ENCODE peak calls at places on chromosomes 5 and 9, in eight cellular contexts. One of them, this sample, is unnamed.
A peak's percentile ranks its signal among the peaks of the same experiment; 100 is the strongest.

GRCh38 chr5:96668725-96669124 is 6.5 kb downstream of the CAST start:
- DNase-seq in SHP77: no peak
- DNase-seq in NCI-H1105 treated with DMSO at 0.1 percent for 48 hours: no peak
- DNase-seq in erythroblast: no peak
- DNase-seq in stimulated activated CD4-positive, alpha-beta T cell treated with anti-CD3 and anti-CD28 coated beads, Interleukin-15, amount 100 ng/mL, for 24 hours: no peak
- DNase-seq in NCI-H82: no peak
- DNase-seq in kidney: no peak
- DNase-seq in activated CD8-positive, alpha-beta memory T cell treated with anti-CD3 and anti-CD28 coated beads, Interleukin-2, amount 10 ng/mL, durations not matched to agents 7 days and 5 days: no peak
- DNase-seq in this sample: no peak

GRCh38 chr5:106423109-106423897 is 1247.4 kb downstream of the EFNA5 start:
- DNase-seq in NCI-H1105 treated with DMSO at 0.1 percent for 48 hours: no peak
- DNase-seq in NCI-H82: no peak
- DNase-seq in SHP77: no peak
- DNase-seq in activated CD8-positive, alpha-beta memory T cell treated with anti-CD3 and anti-CD28 coated beads, Interleukin-2, amount 10 ng/mL, durations not matched to agents 7 days and 5 days: no peak
- DNase-seq in erythroblast: no peak
- DNase-seq in kidney: peak; percentile 50
- DNase-seq in stimulated activated CD4-positive, alpha-beta T cell treated with anti-CD3 and anti-CD28 coated beads, Interleukin-15, amount 100 ng/mL, for 24 hours: no peak
- DNase-seq in this sample: no peak

GRCh38 chr9:127945942-127946341 is 8.3 kb upstream of the DPM2 start:
- DNase-seq in stimulated activated CD4-positive, alpha-beta T cell treated with anti-CD3 and anti-CD28 coated beads, Interleukin-15, amount 100 ng/mL, for 24 hours: no peak
- DNase-seq in SHP77: no peak
- DNase-seq in NCI-H82: no peak
- DNase-seq in kidney: no peak
- DNase-seq in erythroblast: no peak
- DNase-seq in NCI-H1105 treated with DMSO at 0.1 percent for 48 hours: no peak
- DNase-seq in activated CD8-positive, alpha-beta memory T cell treated with anti-CD3 and anti-CD28 coated beads, Interleukin-2, amount 10 ng/mL, durations not matched to agents 7 days and 5 days: no peak
- DNase-seq in this sample: no peak

GRCh38 chr9:77440057-77440456 is 208.1 kb downstream of the GNA14 start:
- DNase-seq in stimulated activated CD4-positive, alpha-beta T cell treated with anti-CD3 and anti-CD28 coated beads, Interleukin-15, amount 100 ng/mL, for 24 hours: no peak
- DNase-seq in NCI-H82: no peak
- DNase-seq in erythroblast: no peak
- DNase-seq in activated CD8-positive, alpha-beta memory T cell treated with anti-CD3 and anti-CD28 coated beads, Interleukin-2, amount 10 ng/mL, durations not matched to agents 7 days and 5 days: no peak
- DNase-seq in kidney: no peak
- DNase-seq in SHP77: no peak
- DNase-seq in NCI-H1105 treated with DMSO at 0.1 percent for 48 hours: no peak
- DNase-seq in this sample: no peak

GRCh38 chr9:20477940-20478620 is 144.2 kb downstream of the MLLT3 start:
- DNase-seq in NCI-H82: no peak
- DNase-seq in erythroblast: no peak
- DNase-seq in NCI-H1105 treated with DMSO at 0.1 percent for 48 hours: no peak
- DNase-seq in stimulated activated CD4-positive, alpha-beta T cell treated with anti-CD3 and anti-CD28 coated beads, Interleukin-15, amount 100 ng/mL, for 24 hours: peak; percentile 8
- DNase-seq in activated CD8-positive, alpha-beta memory T cell treated with anti-CD3 and anti-CD28 coated beads, Interleukin-2, amount 10 ng/mL, durations not matched to agents 7 days and 5 days: no peak
- DNase-seq in SHP77: no peak
- DNase-seq in kidney: no peak
- DNase-seq in this sample: no peak

GRCh38 chr5:61009907-61010306 is 64.9 kb downstream of the NDUFAF2 start:
- DNase-seq in NCI-H1105 treated with DMSO at 0.1 percent for 48 hours: no peak
- DNase-seq in SHP77: no peak
- DNase-seq in NCI-H82: peak; percentile 3
- DNase-seq in kidney: no peak
- DNase-seq in activated CD8-positive, alpha-beta memory T cell treated with anti-CD3 and anti-CD28 coated beads, Interleukin-2, amount 10 ng/mL, durations not matched to agents 7 days and 5 days: no peak
- DNase-seq in erythroblast: no peak
- DNase-seq in stimulated activated CD4-positive, alpha-beta T cell treated with anti-CD3 and anti-CD28 coated beads, Interleukin-15, amount 100 ng/mL, for 24 hours: no peak
- DNase-seq in this sample: no peak

GRCh38 chr5:118592678-118593328 is 395.5 kb downstream of the DTWD2 start:
- DNase-seq in NCI-H82: peak; percentile 27
- DNase-seq in NCI-H1105 treated with DMSO at 0.1 percent for 48 hours: no peak
- DNase-seq in stimulated activated CD4-positive, alpha-beta T cell treated with anti-CD3 and anti-CD28 coated beads, Interleukin-15, amount 100 ng/mL, for 24 hours: no peak
- DNase-seq in kidney: no peak
- DNase-seq in activated CD8-positive, alpha-beta memory T cell treated with anti-CD3 and anti-CD28 coated beads, Interleukin-2, amount 10 ng/mL, durations not matched to agents 7 days and 5 days: no peak
- DNase-seq in erythroblast: no peak
- DNase-seq in SHP77: no peak
- DNase-seq in this sample: no peak

GRCh38 chr5:179296150-179296821 is 49.0 kb downstream of the ADAMTS2 start:
- DNase-seq in stimulated activated CD4-positive, alpha-beta T cell treated with anti-CD3 and anti-CD28 coated beads, Interleukin-15, amount 100 ng/mL, for 24 hours: no peak
- DNase-seq in erythroblast: no peak
- DNase-seq in kidney: peak; percentile 51
- DNase-seq in NCI-H82: no peak
- DNase-seq in NCI-H1105 treated with DMSO at 0.1 percent for 48 hours: no peak
- DNase-seq in SHP77: no peak
- DNase-seq in activated CD8-positive, alpha-beta memory T cell treated with anti-CD3 and anti-CD28 coated beads, Interleukin-2, amount 10 ng/mL, durations not matched to agents 7 days and 5 days: no peak
- DNase-seq in this sample: no peak

GRCh38 chr5:107365355-107366109 is 305.2 kb downstream of the EFNA5 start:
- DNase-seq in NCI-H82: no peak
- DNase-seq in activated CD8-positive, alpha-beta memory T cell treated with anti-CD3 and anti-CD28 coated beads, Interleukin-2, amount 10 ng/mL, durations not matched to agents 7 days and 5 days: no peak
- DNase-seq in SHP77: no peak
- DNase-seq in stimulated activated CD4-positive, alpha-beta T cell treated with anti-CD3 and anti-CD28 coated beads, Interleukin-15, amount 100 ng/mL, for 24 hours: no peak
- DNase-seq in erythroblast: no peak
- DNase-seq in NCI-H1105 treated with DMSO at 0.1 percent for 48 hours: no peak
- DNase-seq in kidney: no peak
- DNase-seq in this sample: no peak

GRCh38 chr9:27483576-27483975 is 40.5 kb upstream of the IFNK start:
- DNase-seq in activated CD8-positive, alpha-beta memory T cell treated with anti-CD3 and anti-CD28 coated beads, Interleukin-2, amount 10 ng/mL, durations not matched to agents 7 days and 5 days: no peak
- DNase-seq in NCI-H82: no peak
- DNase-seq in SHP77: no peak
- DNase-seq in kidney: no peak
- DNase-seq in NCI-H1105 treated with DMSO at 0.1 percent for 48 hours: no peak
- DNase-seq in stimulated activated CD4-positive, alpha-beta T cell treated with anti-CD3 and anti-CD28 coated beads, Interleukin-15, amount 100 ng/mL, for 24 hours: no peak
- DNase-seq in erythroblast: no peak
- DNase-seq in this sample: no peak

GRCh38 chr9:136572003-136572595 is 26.3 kb upstream of the NOTCH1 start:
- DNase-seq in NCI-H1105 treated with DMSO at 0.1 percent for 48 hours: no peak
- DNase-seq in kidney: peak; percentile 69
- DNase-seq in SHP77: no peak
- DNase-seq in NCI-H82: no peak
- DNase-seq in activated CD8-positive, alpha-beta memory T cell treated with anti-CD3 and anti-CD28 coated beads, Interleukin-2, amount 10 ng/mL, durations not matched to agents 7 days and 5 days: no peak
- DNase-seq in stimulated activated CD4-positive, alpha-beta T cell treated with anti-CD3 and anti-CD28 coated beads, Interleukin-15, amount 100 ng/mL, for 24 hours: no peak
- DNase-seq in erythroblast: no peak
- DNase-seq in this sample: no peak

GRCh38 chr5:76403963-76404693 is 1.0 kb downstream of the IQGAP2 start:
- DNase-seq in NCI-H1105 treated with DMSO at 0.1 percent for 48 hours: no peak
- DNase-seq in stimulated activated CD4-positive, alpha-beta T cell treated with anti-CD3 and anti-CD28 coated beads, Interleukin-15, amount 100 ng/mL, for 24 hours: peak; percentile 81
- DNase-seq in activated CD8-positive, alpha-beta memory T cell treated with anti-CD3 and anti-CD28 coated beads, Interleukin-2, amount 10 ng/mL, durations not matched to agents 7 days and 5 days: peak; percentile 84
- DNase-seq in NCI-H82: peak; percentile 71
- DNase-seq in SHP77: no peak
- DNase-seq in kidney: peak; percentile 80
- DNase-seq in erythroblast: peak; percentile 78
- DNase-seq in this sample: no peak

GRCh38 chr9:111599092-111599947 is at the start of gene PTGR1:
- DNase-seq in stimulated activated CD4-positive, alpha-beta T cell treated with anti-CD3 and anti-CD28 coated beads, Interleukin-15, amount 100 ng/mL, for 24 hours: peak; percentile 43
- DNase-seq in SHP77: no peak
- DNase-seq in NCI-H82: peak; percentile 44
- DNase-seq in kidney: peak; percentile 96
- DNase-seq in NCI-H1105 treated with DMSO at 0.1 percent for 48 hours: no peak
- DNase-seq in erythroblast: peak; percentile 69
- DNase-seq in activated CD8-positive, alpha-beta memory T cell treated with anti-CD3 and anti-CD28 coated beads, Interleukin-2, amount 10 ng/mL, durations not matched to agents 7 days and 5 days: no peak
- DNase-seq in this sample: peak; percentile 37

GRCh38 chr9:71058660-71059059 is 62.8 kb downstream of the TRPM3 start:
- DNase-seq in activated CD8-positive, alpha-beta memory T cell treated with anti-CD3 and anti-CD28 coated beads, Interleukin-2, amount 10 ng/mL, durations not matched to agents 7 days and 5 days: no peak
- DNase-seq in erythroblast: no peak
- DNase-seq in SHP77: no peak
- DNase-seq in kidney: no peak
- DNase-seq in NCI-H82: no peak
- DNase-seq in stimulated activated CD4-positive, alpha-beta T cell treated with anti-CD3 and anti-CD28 coated beads, Interleukin-15, amount 100 ng/mL, for 24 hours: no peak
- DNase-seq in NCI-H1105 treated with DMSO at 0.1 percent for 48 hours: no peak
- DNase-seq in this sample: no peak

GRCh38 chr5:168679515-168679920 is 100.3 kb upstream of the PANK3 start:
- DNase-seq in SHP77: peak; percentile 47
- DNase-seq in stimulated activated CD4-positive, alpha-beta T cell treated with anti-CD3 and anti-CD28 coated beads, Interleukin-15, amount 100 ng/mL, for 24 hours: peak; percentile 80
- DNase-seq in NCI-H82: peak; percentile 88
- DNase-seq in erythroblast: peak; percentile 61
- DNase-seq in kidney: no peak
- DNase-seq in NCI-H1105 treated with DMSO at 0.1 percent for 48 hours: peak; percentile 35
- DNase-seq in activated CD8-positive, alpha-beta memory T cell treated with anti-CD3 and anti-CD28 coated beads, Interleukin-2, amount 10 ng/mL, durations not matched to agents 7 days and 5 days: peak; percentile 69
- DNase-seq in this sample: peak; percentile 77

GRCh38 chr5:322281-322941 is 897 bp downstream of the AHRR start:
- DNase-seq in kidney: no peak
- DNase-seq in stimulated activated CD4-positive, alpha-beta T cell treated with anti-CD3 and anti-CD28 coated beads, Interleukin-15, amount 100 ng/mL, for 24 hours: peak; percentile 57
- DNase-seq in activated CD8-positive, alpha-beta memory T cell treated with anti-CD3 and anti-CD28 coated beads, Interleukin-2, amount 10 ng/mL, durations not matched to agents 7 days and 5 days: peak; percentile 62
- DNase-seq in SHP77: no peak
- DNase-seq in erythroblast: no peak
- DNase-seq in NCI-H1105 treated with DMSO at 0.1 percent for 48 hours: no peak
- DNase-seq in NCI-H82: no peak
- DNase-seq in this sample: no peak

GRCh38 chr9:4081549-4081895 is 218.3 kb downstream of the GLIS3 start:
- DNase-seq in activated CD8-positive, alpha-beta memory T cell treated with anti-CD3 and anti-CD28 coated beads, Interleukin-2, amount 10 ng/mL, durations not matched to agents 7 days and 5 days: no peak
- DNase-seq in kidney: no peak
- DNase-seq in NCI-H1105 treated with DMSO at 0.1 percent for 48 hours: no peak
- DNase-seq in erythroblast: no peak
- DNase-seq in NCI-H82: no peak
- DNase-seq in SHP77: no peak
- DNase-seq in stimulated activated CD4-positive, alpha-beta T cell treated with anti-CD3 and anti-CD28 coated beads, Interleukin-15, amount 100 ng/mL, for 24 hours: no peak
- DNase-seq in this sample: no peak

GRCh38 chr5:95818181-95819147 is 4.1 kb downstream of the GLRX start:
- DNase-seq in SHP77: no peak
- DNase-seq in erythroblast: peak; percentile 30
- DNase-seq in stimulated activated CD4-positive, alpha-beta T cell treated with anti-CD3 and anti-CD28 coated beads, Interleukin-15, amount 100 ng/mL, for 24 hours: peak; percentile 42
- DNase-seq in NCI-H1105 treated with DMSO at 0.1 percent for 48 hours: no peak
- DNase-seq in kidney: no peak
- DNase-seq in NCI-H82: no peak
- DNase-seq in activated CD8-positive, alpha-beta memory T cell treated with anti-CD3 and anti-CD28 coated beads, Interleukin-2, amount 10 ng/mL, durations not matched to agents 7 days and 5 days: peak; percentile 54
- DNase-seq in this sample: peak; percentile 52

GRCh38 chr5:135623186-135623715 is 44.5 kb upstream of the CXCL14 start:
- DNase-seq in NCI-H82: no peak
- DNase-seq in activated CD8-positive, alpha-beta memory T cell treated with anti-CD3 and anti-CD28 coated beads, Interleukin-2, amount 10 ng/mL, durations not matched to agents 7 days and 5 days: no peak
- DNase-seq in stimulated activated CD4-positive, alpha-beta T cell treated with anti-CD3 and anti-CD28 coated beads, Interleukin-15, amount 100 ng/mL, for 24 hours: no peak
- DNase-seq in NCI-H1105 treated with DMSO at 0.1 percent for 48 hours: no peak
- DNase-seq in erythroblast: no peak
- DNase-seq in SHP77: no peak
- DNase-seq in kidney: no peak
- DNase-seq in this sample: no peak

GRCh38 chr5:41636605-41637004 is 126.2 kb upstream of the PLCXD3 start:
- DNase-seq in erythroblast: no peak
- DNase-seq in NCI-H1105 treated with DMSO at 0.1 percent for 48 hours: peak; percentile 13
- DNase-seq in activated CD8-positive, alpha-beta memory T cell treated with anti-CD3 and anti-CD28 coated beads, Interleukin-2, amount 10 ng/mL, durations not matched to agents 7 days and 5 days: no peak
- DNase-seq in NCI-H82: peak; percentile 58
- DNase-seq in stimulated activated CD4-positive, alpha-beta T cell treated with anti-CD3 and anti-CD28 coated beads, Interleukin-15, amount 100 ng/mL, for 24 hours: no peak
- DNase-seq in SHP77: peak; percentile 67
- DNase-seq in kidney: no peak
- DNase-seq in this sample: no peak

GRCh38 chr5:141022384-141022783 is 28.8 kb upstream of the PCDHB1 start:
- DNase-seq in NCI-H82: no peak
- DNase-seq in stimulated activated CD4-positive, alpha-beta T cell treated with anti-CD3 and anti-CD28 coated beads, Interleukin-15, amount 100 ng/mL, for 24 hours: no peak
- DNase-seq in erythroblast: no peak
- DNase-seq in NCI-H1105 treated with DMSO at 0.1 percent for 48 hours: no peak
- DNase-seq in activated CD8-positive, alpha-beta memory T cell treated with anti-CD3 and anti-CD28 coated beads, Interleukin-2, amount 10 ng/mL, durations not matched to agents 7 days and 5 days: no peak
- DNase-seq in SHP77: no peak
- DNase-seq in kidney: no peak
- DNase-seq in this sample: no peak

GRCh38 chr5:673837-674629 is 19.1 kb downstream of the TPPP start:
- DNase-seq in SHP77: no peak
- DNase-seq in NCI-H1105 treated with DMSO at 0.1 percent for 48 hours: no peak
- DNase-seq in kidney: peak; percentile 68
- DNase-seq in erythroblast: no peak
- DNase-seq in stimulated activated CD4-positive, alpha-beta T cell treated with anti-CD3 and anti-CD28 coated beads, Interleukin-15, amount 100 ng/mL, for 24 hours: no peak
- DNase-seq in activated CD8-positive, alpha-beta memory T cell treated with anti-CD3 and anti-CD28 coated beads, Interleukin-2, amount 10 ng/mL, durations not matched to agents 7 days and 5 days: no peak
- DNase-seq in NCI-H82: peak; percentile 19
- DNase-seq in this sample: no peak

GRCh38 chr9:132694144-132694543 is 23.9 kb downstream of the GTF3C4 start:
- DNase-seq in activated CD8-positive, alpha-beta memory T cell treated with anti-CD3 and anti-CD28 coated beads, Interleukin-2, amount 10 ng/mL, durations not matched to agents 7 days and 5 days: peak; percentile 42
- DNase-seq in erythroblast: peak; percentile 25
- DNase-seq in NCI-H1105 treated with DMSO at 0.1 percent for 48 hours: no peak
- DNase-seq in kidney: no peak
- DNase-seq in SHP77: no peak
- DNase-seq in NCI-H82: peak; percentile 40
- DNase-seq in stimulated activated CD4-positive, alpha-beta T cell treated with anti-CD3 and anti-CD28 coated beads, Interleukin-15, amount 100 ng/mL, for 24 hours: peak; percentile 5
- DNase-seq in this sample: no peak

GRCh38 chr5:57184322-57184721 is 10.5 kb downstream of the GPBP1 start:
- DNase-seq in kidney: no peak
- DNase-seq in SHP77: no peak
- DNase-seq in NCI-H82: peak; percentile 43
- DNase-seq in activated CD8-positive, alpha-beta memory T cell treated with anti-CD3 and anti-CD28 coated beads, Interleukin-2, amount 10 ng/mL, durations not matched to agents 7 days and 5 days: no peak
- DNase-seq in erythroblast: peak; percentile 21
- DNase-seq in stimulated activated CD4-positive, alpha-beta T cell treated with anti-CD3 and anti-CD28 coated beads, Interleukin-15, amount 100 ng/mL, for 24 hours: no peak
- DNase-seq in NCI-H1105 treated with DMSO at 0.1 percent for 48 hours: no peak
- DNase-seq in this sample: no peak

GRCh38 chr9:113178087-113178486 is 27.3 kb downstream of the SLC31A2 start:
- DNase-seq in kidney: no peak
- DNase-seq in activated CD8-positive, alpha-beta memory T cell treated with anti-CD3 and anti-CD28 coated beads, Interleukin-2, amount 10 ng/mL, durations not matched to agents 7 days and 5 days: no peak
- DNase-seq in stimulated activated CD4-positive, alpha-beta T cell treated with anti-CD3 and anti-CD28 coated beads, Interleukin-15, amount 100 ng/mL, for 24 hours: no peak
- DNase-seq in erythroblast: no peak
- DNase-seq in NCI-H1105 treated with DMSO at 0.1 percent for 48 hours: no peak
- DNase-seq in NCI-H82: no peak
- DNase-seq in SHP77: no peak
- DNase-seq in this sample: no peak

GRCh38 chr9:112029921-112030444 is 133.4 kb downstream of the UGCG start:
- DNase-seq in stimulated activated CD4-positive, alpha-beta T cell treated with anti-CD3 and anti-CD28 coated beads, Interleukin-15, amount 100 ng/mL, for 24 hours: no peak
- DNase-seq in activated CD8-positive, alpha-beta memory T cell treated with anti-CD3 and anti-CD28 coated beads, Interleukin-2, amount 10 ng/mL, durations not matched to agents 7 days and 5 days: no peak
- DNase-seq in kidney: no peak
- DNase-seq in erythroblast: no peak
- DNase-seq in NCI-H82: no peak
- DNase-seq in NCI-H1105 treated with DMSO at 0.1 percent for 48 hours: no peak
- DNase-seq in SHP77: no peak
- DNase-seq in this sample: no peak

GRCh38 chr9:106286249-106286648 is 576.7 kb upstream of the ZNF462 start:
- DNase-seq in activated CD8-positive, alpha-beta memory T cell treated with anti-CD3 and anti-CD28 coated beads, Interleukin-2, amount 10 ng/mL, durations not matched to agents 7 days and 5 days: no peak
- DNase-seq in stimulated activated CD4-positive, alpha-beta T cell treated with anti-CD3 and anti-CD28 coated beads, Interleukin-15, amount 100 ng/mL, for 24 hours: no peak
- DNase-seq in NCI-H82: peak; percentile 92
- DNase-seq in NCI-H1105 treated with DMSO at 0.1 percent for 48 hours: peak; percentile 7
- DNase-seq in erythroblast: no peak
- DNase-seq in kidney: no peak
- DNase-seq in SHP77: peak; percentile 16
- DNase-seq in this sample: peak; percentile 51

GRCh38 chr5:140632366-140633080 is 452 bp downstream of the CD14 start:
- DNase-seq in stimulated activated CD4-positive, alpha-beta T cell treated with anti-CD3 and anti-CD28 coated beads, Interleukin-15, amount 100 ng/mL, for 24 hours: peak; percentile 71
- DNase-seq in NCI-H82: peak; percentile 53
- DNase-seq in activated CD8-positive, alpha-beta memory T cell treated with anti-CD3 and anti-CD28 coated beads, Interleukin-2, amount 10 ng/mL, durations not matched to agents 7 days and 5 days: peak; percentile 63
- DNase-seq in erythroblast: peak; percentile 76
- DNase-seq in SHP77: peak; percentile 7
- DNase-seq in NCI-H1105 treated with DMSO at 0.1 percent for 48 hours: peak; percentile 35
- DNase-seq in kidney: peak; percentile 86
- DNase-seq in this sample: peak; percentile 43

GRCh38 chr9:133456409-133456808 is 3.4 kb upstream of the CACFD1 start:
- DNase-seq in kidney: peak; percentile 61
- DNase-seq in erythroblast: no peak
- DNase-seq in NCI-H1105 treated with DMSO at 0.1 percent for 48 hours: no peak
- DNase-seq in NCI-H82: no peak
- DNase-seq in stimulated activated CD4-positive, alpha-beta T cell treated with anti-CD3 and anti-CD28 coated beads, Interleukin-15, amount 100 ng/mL, for 24 hours: no peak
- DNase-seq in activated CD8-positive, alpha-beta memory T cell treated with anti-CD3 and anti-CD28 coated beads, Interleukin-2, amount 10 ng/mL, durations not matched to agents 7 days and 5 days: no peak
- DNase-seq in SHP77: no peak
- DNase-seq in this sample: no peak

GRCh38 chr9:74755355-74755754 is 132.4 kb downstream of the TRPM6 start:
- DNase-seq in SHP77: no peak
- DNase-seq in kidney: no peak
- DNase-seq in NCI-H1105 treated with DMSO at 0.1 percent for 48 hours: no peak
- DNase-seq in NCI-H82: no peak
- DNase-seq in stimulated activated CD4-positive, alpha-beta T cell treated with anti-CD3 and anti-CD28 coated beads, Interleukin-15, amount 100 ng/mL, for 24 hours: no peak
- DNase-seq in activated CD8-positive, alpha-beta memory T cell treated with anti-CD3 and anti-CD28 coated beads, Interleukin-2, amount 10 ng/mL, durations not matched to agents 7 days and 5 days: no peak
- DNase-seq in erythroblast: no peak
- DNase-seq in this sample: no peak

GRCh38 chr5:157400741-157401140 is 59.3 kb upstream of the NIPAL4 start:
- DNase-seq in kidney: no peak
- DNase-seq in NCI-H82: no peak
- DNase-seq in erythroblast: no peak
- DNase-seq in stimulated activated CD4-positive, alpha-beta T cell treated with anti-CD3 and anti-CD28 coated beads, Interleukin-15, amount 100 ng/mL, for 24 hours: no peak
- DNase-seq in SHP77: no peak
- DNase-seq in NCI-H1105 treated with DMSO at 0.1 percent for 48 hours: no peak
- DNase-seq in activated CD8-positive, alpha-beta memory T cell treated with anti-CD3 and anti-CD28 coated beads, Interleukin-2, amount 10 ng/mL, durations not matched to agents 7 days and 5 days: no peak
- DNase-seq in this sample: no peak

GRCh38 chr5:126043684-126044083 is 379.5 kb upstream of the GRAMD2B start:
- DNase-seq in stimulated activated CD4-positive, alpha-beta T cell treated with anti-CD3 and anti-CD28 coated beads, Interleukin-15, amount 100 ng/mL, for 24 hours: no peak
- DNase-seq in erythroblast: no peak
- DNase-seq in activated CD8-positive, alpha-beta memory T cell treated with anti-CD3 and anti-CD28 coated beads, Interleukin-2, amount 10 ng/mL, durations not matched to agents 7 days and 5 days: no peak
- DNase-seq in NCI-H82: no peak
- DNase-seq in NCI-H1105 treated with DMSO at 0.1 percent for 48 hours: peak; percentile 63
- DNase-seq in SHP77: no peak
- DNase-seq in kidney: no peak
- DNase-seq in this sample: no peak

GRCh38 chr5:72205431-72206009 is 98.2 kb downstream of the MAP1B start:
- DNase-seq in kidney: no peak
- DNase-seq in SHP77: no peak
- DNase-seq in erythroblast: no peak
- DNase-seq in activated CD8-positive, alpha-beta memory T cell treated with anti-CD3 and anti-CD28 coated beads, Interleukin-2, amount 10 ng/mL, durations not matched to agents 7 days and 5 days: no peak
- DNase-seq in NCI-H1105 treated with DMSO at 0.1 percent for 48 hours: no peak
- DNase-seq in stimulated activated CD4-positive, alpha-beta T cell treated with anti-CD3 and anti-CD28 coated beads, Interleukin-15, amount 100 ng/mL, for 24 hours: no peak
- DNase-seq in NCI-H82: no peak
- DNase-seq in this sample: no peak

GRCh38 chr9:17862081-17862480 is 283.2 kb downstream of the SH3GL2 start:
- DNase-seq in activated CD8-positive, alpha-beta memory T cell treated with anti-CD3 and anti-CD28 coated beads, Interleukin-2, amount 10 ng/mL, durations not matched to agents 7 days and 5 days: no peak
- DNase-seq in NCI-H82: no peak
- DNase-seq in NCI-H1105 treated with DMSO at 0.1 percent for 48 hours: no peak
- DNase-seq in stimulated activated CD4-positive, alpha-beta T cell treated with anti-CD3 and anti-CD28 coated beads, Interleukin-15, amount 100 ng/mL, for 24 hours: no peak
- DNase-seq in kidney: no peak
- DNase-seq in erythroblast: no peak
- DNase-seq in SHP77: no peak
- DNase-seq in this sample: no peak